ENCODE peak calls at places on chromosome 16, in five cellular contexts. R, Q, U, I and P are unnamed samples.

GRCh38 chr16:1940273-1941161 is 2.5 kb downstream of the MSRB1 start:
- DNase-seq in Q (no peak), I (no peak), R (no peak), U (no peak), P (no peak)

GRCh38 chr16:9297437-9298113 is 206.1 kb downstream of the HAPSTR1 start:
- DNase-seq in U (no peak), R (no peak), I (no peak), Q (peak), P (no peak)

GRCh38 chr16:85302018-85302847 is 190.0 kb upstream of the CIBAR2 start:
- DNase-seq in R (no peak), Q (peak), I (no peak), U (no peak), P (no peak)

GRCh38 chr16:50634090-50634489 is 47.0 kb downstream of the SNX20 start:
- DNase-seq in U (no peak), I (no peak), Q (no peak), R (no peak), P (no peak)

GRCh38 chr16:79212114-79212791 is 388.3 kb downstream of the MAF start:
- DNase-seq in R (no peak), Q (no peak), I (no peak), U (no peak), P (no peak)

GRCh38 chr16:64892843-64893242 is 229.0 kb downstream of the CDH11 start:
- DNase-seq in R (no peak), Q (peak), I (no peak), U (no peak), P (no peak)

GRCh38 chr16:72947379-72948237 is 100.3 kb downstream of the ZFHX3 start:
- DNase-seq in U (no peak), I (no peak), Q (no peak), R (no peak), P (no peak)

GRCh38 chr16:65392831-65393565 is 271.1 kb upstream of the CDH11 start:
- DNase-seq in Q (peak), U (no peak), I (no peak), R (no peak), P (no peak)

GRCh38 chr16:10312784-10313724 is 72.8 kb upstream of the ATF7IP2 start:
- DNase-seq in U (no peak), R (no peak), Q (no peak), I (no peak), P (no peak)

GRCh38 chr16:9195301-9195700 is 103.9 kb downstream of the HAPSTR1 start:
- DNase-seq in R (no peak), Q (no peak), U (no peak), I (no peak), P (no peak)

GRCh38 chr16:47777191-47777590 is 316.1 kb downstream of the PHKB start:
- DNase-seq in Q (peak), I (no peak), U (no peak), R (no peak), P (no peak)

GRCh38 chr16:82748026-82748425 is 121.3 kb downstream of the CDH13 start:
- DNase-seq in R (no peak), I (no peak), Q (peak), U (no peak), P (no peak)

GRCh38 chr16:62190426-62190825 is 154.2 kb upstream of the CDH8 start:
- DNase-seq in Q (no peak), U (no peak), R (no peak), I (no peak), P (no peak)

GRCh38 chr16:64864232-64864803 is 257.5 kb downstream of the CDH11 start:
- DNase-seq in U (no peak), Q (peak), R (no peak), I (no peak), P (no peak)

GRCh38 chr16:14241631-14242030 is 170.5 kb downstream of the MRTFB start:
- DNase-seq in U (no peak), I (no peak), Q (no peak), R (no peak), P (no peak)

GRCh38 chr16:10988164-10988803 is 43.9 kb downstream of the CLEC16A start:
- DNase-seq in U (no peak), Q (peak), I (peak), R (no peak), P (no peak)

GRCh38 chr16:17518441-17518840 is 47.7 kb upstream of the XYLT1 start:
- DNase-seq in Q (peak), R (no peak), U (no peak), I (no peak), P (no peak)

GRCh38 chr16:77805403-77805802 is 17.0 kb downstream of the VAT1L start:
- DNase-seq in I (no peak), U (no peak), Q (no peak), R (no peak), P (peak)

GRCh38 chr16:20847577-20847976 is 41.2 kb downstream of the REXO5 start:
- DNase-seq in I (no peak), U (no peak), R (no peak), Q (no peak), P (no peak)

GRCh38 chr16:35510701-35511100 is 2051.3 kb downstream of the TP53TG3F start:
- DNase-seq in U (no peak), Q (no peak), R (no peak), I (no peak), P (no peak)

GRCh38 chr16:17724242-17724898 is 253.6 kb upstream of the XYLT1 start:
- DNase-seq in Q (peak), I (no peak), U (no peak), R (no peak), P (no peak)

GRCh38 chr16:87956169-87956770 is 5.0 kb downstream of the BANP start:
- DNase-seq in U (peak), I (peak), R (peak), Q (peak), P (no peak)

GRCh38 chr16:2985457-2985856 is 5.2 kb upstream of the PKMYT1 start:
- DNase-seq in U (no peak), R (no peak), I (no peak), Q (no peak), P (no peak)